ENCODE peak calls at places on chromosomes 7 and 10, in eight cellular contexts. J is mammary epithelial cell; Q is Peyer's patch; U is CD8-positive, alpha-beta T cell; Z is ovary; L is mucosa of descending colon; I is endodermal cell; F is IMR-90. O is an unnamed sample. For H3K4me1, the result is how much of the 10 kb centered on the place peaks cover.

GRCh38 chr7:41702635-41703371 is at the start of gene INHBA:
- DNase-seq in I (no peak), F (peak), J (peak), L (no peak), Z (no peak), Q (no peak), U (no peak), O (no peak)

GRCh38 chr10:93462881-93463280 is 19.3 kb downstream of the MYOF start:
- DNase-seq in I (peak), F (peak), L (no peak), Q (no peak), Z (no peak), J (peak), U (no peak), O (no peak)

GRCh38 chr10:114057845-114058244 is 14.2 kb downstream of the ADRB1 start:
- DNase-seq in J (no peak), F (no peak), U (no peak), I (no peak), Q (no peak), L (no peak), Z (no peak), O (no peak)

GRCh38 chr7:105268511-105269392 is 120.0 kb downstream of the SRPK2 start:
- DNase-seq in F (peak), Z (no peak), L (peak), U (no peak), J (peak), I (no peak), Q (no peak), O (no peak)

GRCh38 chr7:82631998-82632397 is 188.4 kb upstream of the CACNA2D1 start:
- DNase-seq in I (no peak), L (no peak), U (no peak), F (peak), Q (no peak), J (no peak), Z (no peak), O (no peak)

GRCh38 chr7:506391-506831 is 13.2 kb downstream of the PDGFA start:
- DNase-seq in L (no peak), F (no peak), I (no peak), J (no peak), Q (peak), U (no peak), Z (peak), O (peak)

GRCh38 chr7:50687575-50688261 is 95.0 kb downstream of the GRB10 start:
- DNase-seq in Q (no peak), J (no peak), L (no peak), Z (no peak), U (no peak), F (peak), I (peak), O (no peak)

GRCh38 chr7:22422831-22423615 is 66.1 kb upstream of the RAPGEF5 start:
- DNase-seq in F (no peak), Z (no peak), L (no peak), U (no peak), I (no peak), J (no peak), Q (no peak), O (no peak)

GRCh38 chr10:43390791-43391190 is 18.2 kb downstream of the HNRNPF start:
- DNase-seq in Z (peak), U (peak), J (peak), L (no peak), Q (no peak), F (peak), I (peak), O (no peak)

GRCh38 chr10:77600640-77601039 is 37.0 kb downstream of the KCNMA1 start:
- DNase-seq in I (no peak), Z (no peak), J (no peak), L (no peak), Q (no peak), U (no peak), F (no peak), O (no peak)

GRCh38 chr10:28403090-28403489 is 100.2 kb upstream of the MPP7 start:
- DNase-seq in Z (no peak), Q (no peak), J (no peak), L (no peak), U (no peak), I (no peak), F (peak), O (no peak)

GRCh38 chr10:32144817-32145688 is 88.8 kb upstream of the KIF5B start:
- DNase-seq in J (peak), Z (no peak), I (no peak), Q (peak), L (peak), F (no peak), U (no peak), O (no peak)

GRCh38 chr10:107733731-107734130 is 569.2 kb upstream of the SORCS1 start:
- DNase-seq in J (no peak), U (no peak), F (no peak), L (no peak), Z (no peak), Q (no peak), I (no peak), O (no peak)

GRCh38 chr7:28068811-28069216 is 111.8 kb downstream of the JAZF1 start:
- DNase-seq in L (no peak), J (peak), Z (no peak), U (no peak), F (peak), Q (no peak), I (no peak), O (no peak)

GRCh38 chr7:28071570-28071969 is 109.0 kb downstream of the JAZF1 start:
- DNase-seq in J (no peak), F (no peak), U (no peak), I (no peak), Z (no peak), Q (no peak), L (no peak), O (no peak)

GRCh38 chr7:28069788-28070187 is 110.8 kb downstream of the JAZF1 start:
- DNase-seq in F (peak), I (no peak), U (no peak), Q (no peak), J (no peak), Z (peak), L (no peak), O (no peak)

GRCh38 chr7:28072876-28073514 is 107.6 kb downstream of the JAZF1 start:
- DNase-seq in L (no peak), Q (no peak), J (no peak), F (no peak), I (no peak), Z (no peak), U (no peak), O (no peak)

GRCh38 chr7:28070311-28071055 is 110.1 kb downstream of the JAZF1 start:
- DNase-seq in Z (no peak), Q (no peak), L (no peak), U (no peak), J (no peak), I (no peak), F (no peak), O (no peak)
- H3K4me3 ChIP-seq in Z (no peak), Q (no peak), L (no peak), U (no peak), J (no peak), I (no peak), F (no peak), O (no peak)

DNA sequence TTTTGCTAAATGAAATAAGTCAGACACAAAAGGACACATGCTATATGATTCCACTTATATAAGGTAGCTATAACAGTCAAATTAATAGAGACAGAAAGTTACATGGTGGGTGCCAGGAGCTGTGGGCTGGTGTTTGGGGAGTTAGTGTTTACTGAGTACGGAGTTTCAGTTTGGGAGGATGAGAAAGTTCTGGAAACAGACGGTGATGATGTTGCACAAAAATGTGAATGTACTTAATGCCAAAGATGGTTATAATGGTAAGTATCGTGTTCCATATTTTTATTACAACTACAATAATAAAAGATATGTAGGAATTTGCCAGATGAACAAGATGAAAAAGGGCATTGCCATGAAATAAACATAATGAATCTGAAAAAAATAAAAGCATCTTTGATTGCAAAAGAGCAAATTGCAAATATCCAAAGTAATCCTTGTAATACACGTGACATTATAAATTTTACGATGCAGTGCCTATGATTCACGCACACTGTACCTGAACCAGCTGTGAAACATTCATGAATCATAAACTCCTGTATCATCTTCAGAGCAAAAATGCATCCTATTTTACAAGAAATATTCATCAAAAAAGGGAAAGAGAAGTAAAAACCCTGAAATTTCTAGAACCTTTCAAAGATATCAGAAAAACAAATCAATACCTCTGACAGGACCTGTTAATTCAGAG is 676.7 kb downstream of the PCDH15 start:
- DNase-seq in I (no peak), L (no peak), U (no peak), J (peak), Z (no peak), Q (no peak), F (no peak), O (no peak)
- H3K4me1 ChIP-seq in I (under half), L (under half), U (under half), J (under half), Z (under half), Q (under half), F (under half), O (under half)

GRCh38 chr7:4179616-4180380 is 502.3 kb upstream of the FOXK1 start:
- DNase-seq in Z (no peak), F (no peak), I (no peak), L (no peak), Q (no peak), J (no peak), U (no peak), O (peak)

GRCh38 chr7:4181446-4181845 is 500.6 kb upstream of the FOXK1 start:
- DNase-seq in J (no peak), U (no peak), Z (no peak), Q (no peak), I (no peak), L (no peak), F (no peak), O (no peak)

GRCh38 chr7:4184653-4185052 is 497.4 kb upstream of the FOXK1 start:
- DNase-seq in J (no peak), L (no peak), I (no peak), Z (no peak), Q (no peak), F (no peak), U (no peak), O (no peak)

GRCh38 chr7:4185136-4185535 is 497.0 kb upstream of the FOXK1 start:
- DNase-seq in Z (no peak), J (no peak), I (no peak), L (no peak), Q (no peak), U (no peak), F (no peak), O (no peak)

DNA sequence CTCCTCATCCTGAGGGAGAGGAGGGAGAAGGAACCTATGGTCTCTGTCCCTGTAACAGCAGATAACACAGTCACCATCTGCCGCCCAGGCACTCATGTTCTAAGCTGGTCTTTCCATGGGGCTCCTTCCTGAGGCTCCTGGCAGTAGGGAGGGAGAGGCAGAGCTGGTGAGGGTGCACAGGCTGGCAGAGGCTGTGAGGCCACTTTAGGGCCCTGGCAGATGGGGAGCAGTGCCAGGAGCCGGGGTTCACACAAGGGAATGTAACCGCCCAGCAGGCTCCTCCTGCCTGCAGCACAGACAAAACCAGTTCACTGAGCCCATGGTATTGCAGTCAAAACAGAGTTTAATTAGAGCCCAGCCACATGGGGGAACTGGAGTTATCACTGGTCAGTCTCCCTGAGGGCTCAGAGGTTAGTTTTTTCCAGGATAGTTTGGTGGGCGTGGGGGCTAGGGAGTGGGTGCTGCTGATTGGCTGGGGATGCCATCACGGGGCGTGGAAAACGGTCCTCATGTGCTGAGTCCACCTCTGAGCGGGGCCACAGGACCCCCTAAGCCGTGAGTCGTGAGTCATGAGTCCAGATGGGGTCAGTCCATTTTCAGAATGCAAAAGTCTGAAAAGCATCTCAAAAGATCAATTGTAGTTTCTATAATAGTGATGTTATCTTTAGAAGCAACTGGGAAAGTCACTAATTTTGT is 499.3 kb upstream of the FOXK1 start:
- DNase-seq in U (no peak), L (no peak), F (no peak), J (no peak), Z (no peak), I (no peak), Q (no peak), O (no peak)
- H3K4me3 ChIP-seq in U (no peak), L (no peak), F (no peak), J (no peak), Z (no peak), I (no peak), Q (no peak), O (no peak)

DNA sequence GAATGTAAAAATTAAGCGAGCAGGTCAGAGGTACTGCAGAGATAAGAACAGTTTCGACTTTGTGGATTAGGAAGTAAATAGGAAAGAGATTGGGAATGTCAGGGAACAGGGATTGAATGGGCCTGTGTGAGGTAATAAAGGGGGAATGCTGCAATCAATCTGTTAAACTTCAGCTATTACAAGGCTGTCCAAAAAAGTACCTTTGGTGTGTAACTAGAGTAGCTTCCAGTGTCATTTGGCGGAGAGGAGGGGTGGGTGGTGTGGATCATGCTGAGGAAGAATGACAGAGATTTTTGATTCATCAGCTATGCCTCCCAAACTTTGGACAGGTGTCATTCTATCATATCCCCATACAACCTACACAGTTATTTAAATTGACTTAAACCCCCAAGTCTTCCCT is 128.2 kb upstream of the RHEB start:
- DNase-seq in Z (no peak), U (no peak), L (no peak), F (no peak), I (no peak), J (no peak), Q (no peak), O (no peak)
- H3K4me1 ChIP-seq in Z (under half), U (under half), L (under half), F (under half), I (under half), J (under half), Q (under half), O (under half)

DNA sequence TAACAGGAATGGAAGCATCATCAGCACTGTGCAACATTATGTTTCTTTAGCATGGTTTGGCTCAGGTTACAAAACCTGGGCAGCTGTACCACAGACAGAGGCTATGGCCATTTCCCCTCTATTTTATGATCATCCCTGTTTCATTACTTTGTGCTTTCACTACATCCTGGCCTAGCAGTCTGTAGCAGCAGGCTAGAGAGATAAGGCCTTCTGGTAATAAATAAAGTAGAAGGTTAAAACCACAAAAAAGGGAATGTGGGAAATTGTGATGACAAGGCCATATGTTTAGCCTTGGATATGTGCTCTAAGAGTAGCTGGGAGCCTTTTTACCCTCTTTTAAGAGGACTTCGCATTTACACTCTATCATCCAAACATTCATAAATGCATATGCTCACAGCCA is 266.2 kb upstream of the PHF14 start:
- DNase-seq in J (no peak), Z (no peak), Q (no peak), I (no peak), F (no peak), L (no peak), U (no peak), O (no peak)
- H3K4me3 ChIP-seq in J (no peak), Z (no peak), Q (no peak), I (no peak), F (no peak), L (no peak), U (no peak), O (no peak)

DNA sequence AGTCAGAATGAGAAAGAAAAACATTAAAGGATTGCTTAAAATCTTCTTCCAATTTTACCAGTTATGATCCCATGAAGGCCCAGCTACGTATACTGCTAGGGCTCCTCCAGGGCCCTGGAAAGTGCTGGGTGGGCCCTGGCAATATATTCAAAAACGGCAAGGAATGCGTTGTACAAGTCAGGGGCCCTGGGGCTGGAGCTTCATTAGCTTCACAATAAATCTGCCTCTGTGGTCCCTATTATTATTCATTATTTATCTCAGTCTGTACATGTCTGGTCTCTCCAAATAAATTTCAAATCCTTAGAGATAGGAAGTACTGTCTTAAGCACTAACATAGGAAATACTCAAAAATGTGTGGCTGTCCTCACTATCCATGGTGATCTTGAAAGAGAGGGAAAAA is 7.6 kb downstream of the JAZF1 start:
- DNase-seq in I (no peak), L (no peak), U (no peak), J (no peak), F (no peak), Z (no peak), Q (no peak), O (no peak)
- H3K4me1 ChIP-seq in I (under half), L (under half), U (under half), J (under half), F (under half), Z (under half), Q (under half), O (under half)

GRCh38 chr7:26857170-26857533 is 7.2 kb downstream of the SKAP2 start:
- DNase-seq in F (no peak), J (no peak), Z (no peak), L (no peak), I (no peak), Q (no peak), U (no peak), O (no peak)
- H3K4me3 ChIP-seq in F (peak), J (peak), Z (no peak), L (no peak), I (peak), Q (peak), U (no peak), O (no peak)

O was measured in pancreas.